ENCODE peak calls at places on chromosomes 4 and X, in eight cellular contexts. I is Calu3, L is hippocampal formation, W is amygdala, R is activated T-cell treated with anti-CD3 and anti-CD28 coated beads for 48 hours, A is substantia nigra, G is NCI-H187 treated with DMSO at 0.1 percent for 48 hours, P is NCI-H1105. T is an unnamed sample.

GRCh38 chr4:169922632-169923276 is 103.4 kb downstream of the MFAP3L start:
- DNase-seq in I (no peak), L (no peak), W (peak; percentile 27), R (no peak), A (no peak), G (no peak), P (no peak), T (no peak)

GRCh38 chrX:39577976-39578962 is 519.5 kb downstream of the BCOR start:
- DNase-seq in I (no peak), L (no peak), W (no peak), R (peak; percentile 58), A (no peak), G (no peak), P (no peak), T (peak; percentile 37)

GRCh38 chrX:11580789-11581188 is 84.9 kb downstream of the ARHGAP6 start:
- DNase-seq in I (no peak), L (no peak), W (no peak), R (no peak), A (no peak), G (no peak), P (no peak), T (no peak)

GRCh38 chr4:68375667-68376559 is 26.0 kb upstream of the YTHDC1 start:
- DNase-seq in I (peak; percentile 53), L (peak; percentile 3), W (peak; percentile 3), R (peak; percentile 3), A (no peak), G (no peak), P (peak; percentile 1), T (peak; percentile 30)

GRCh38 chr4:153111426-153112070 is 92.7 kb upstream of the TRIM2 start:
- DNase-seq in I (no peak), L (no peak), W (no peak), R (no peak), A (no peak), G (no peak), P (no peak), T (no peak)

GRCh38 chr4:26930964-26931363 is 70.3 kb downstream of the STIM2 start:
- DNase-seq in I (no peak), L (no peak), W (no peak), R (no peak), A (no peak), G (no peak), P (no peak), T (no peak)

GRCh38 chr4:108425988-108426387 is 194.4 kb upstream of the RPL34 start:
- DNase-seq in I (no peak), L (no peak), W (no peak), R (no peak), A (no peak), G (no peak), P (no peak), T (peak; percentile 53)

GRCh38 chrX:580020-580419 is 50.6 kb upstream of the SHOX start:
- DNase-seq in I (no peak), L (no peak), W (no peak), R (no peak), A (no peak), G (no peak), P (no peak), T (no peak)

GRCh38 chr4:38266616-38267015 is 306.4 kb downstream of the PTTG2 start:
- DNase-seq in I (no peak), L (peak; percentile 50), W (peak; percentile 42), R (peak; percentile 4), A (no peak), G (no peak), P (no peak), T (peak; percentile 74)

GRCh38 chr4:152100378-152101201 is 339.8 kb upstream of the GATB start:
- DNase-seq in I (no peak), L (peak; percentile 12), W (no peak), R (peak; percentile 58), A (no peak), G (no peak), P (no peak), T (peak; percentile 17)

GRCh38 chrX:10619311-10620015 is 922 bp downstream of the MID1 start:
- DNase-seq in I (no peak), L (no peak), W (no peak), R (no peak), A (no peak), G (no peak), P (no peak), T (no peak)

GRCh38 chrX:71285929-71286328 is 2.5 kb downstream of the NONO start:
- DNase-seq in I (no peak), L (no peak), W (no peak), R (no peak), A (no peak), G (no peak), P (no peak), T (no peak)

T was measured in Daoy.